ENCODE peak calls at places on chromosomes 12 and 14, in four cellular contexts. M is lower lobe of right lung, P is substantia nigra, U is hepatocyte. X is an unnamed sample.

GRCh38 chr12:91811481-91812287 is 334.0 kb downstream of the BTG1 start:
- DNase-seq in M (peak), P (peak), U (peak), X (peak)

GRCh38 chr12:104462931-104463339 is 6.2 kb downstream of the CHST11 start:
- DNase-seq in P (no peak), U (no peak), M (no peak), X (no peak)

GRCh38 chr14:25904446-25904845 is 693.4 kb downstream of the NOVA1 start:
- DNase-seq in P (no peak), U (no peak), M (no peak), X (no peak)

GRCh38 chr14:32319368-32320049 is 9.6 kb upstream of the AKAP6 start:
- DNase-seq in P (no peak), U (no peak), M (no peak), X (peak)

GRCh38 chr12:115511305-115511704 is 766.2 kb downstream of the MED13L start:
- DNase-seq in M (no peak), U (no peak), P (no peak), X (no peak)

GRCh38 chr12:124874988-124875802 is 11.5 kb upstream of the SCARB1 start:
- DNase-seq in U (no peak), P (no peak), M (no peak), X (no peak)

GRCh38 chr14:70898346-70898745 is 8.9 kb upstream of the PCNX1 start:
- DNase-seq in M (no peak), P (no peak), U (no peak), X (no peak)

GRCh38 chr12:8950702-8951478 is 1.4 kb upstream of the M6PR start:
- DNase-seq in U (no peak), M (no peak), P (no peak), X (no peak)

GRCh38 chr14:54524410-54524809 is 14.7 kb downstream of the CGRRF1 start:
- DNase-seq in M (no peak), P (no peak), U (no peak), X (no peak)

GRCh38 chr12:65956056-65956738 is 131.9 kb downstream of the HMGA2 start:
- DNase-seq in P (no peak), U (no peak), M (no peak), X (no peak)

GRCh38 chr14:99357856-99358390 is 85.9 kb upstream of the BCL11B start:
- DNase-seq in M (no peak), P (no peak), U (no peak), X (no peak)

GRCh38 chr14:99354166-99354875 is 82.3 kb upstream of the BCL11B start:
- DNase-seq in P (no peak), U (no peak), M (no peak), X (no peak)

GRCh38 chr14:99359906-99360305 is 87.9 kb upstream of the BCL11B start:
- DNase-seq in U (no peak), P (no peak), M (no peak), X (no peak)

GRCh38 chr14:99356031-99356430 is 84.0 kb upstream of the BCL11B start:
- DNase-seq in M (no peak), U (no peak), P (no peak), X (no peak)

GRCh38 chr14:99357151-99357550 is 85.2 kb upstream of the BCL11B start:
- DNase-seq in M (no peak), U (no peak), P (no peak), X (no peak)
- H3K27ac ChIP-seq in M (no peak), U (no peak), P (no peak), X (no peak)

DNA sequence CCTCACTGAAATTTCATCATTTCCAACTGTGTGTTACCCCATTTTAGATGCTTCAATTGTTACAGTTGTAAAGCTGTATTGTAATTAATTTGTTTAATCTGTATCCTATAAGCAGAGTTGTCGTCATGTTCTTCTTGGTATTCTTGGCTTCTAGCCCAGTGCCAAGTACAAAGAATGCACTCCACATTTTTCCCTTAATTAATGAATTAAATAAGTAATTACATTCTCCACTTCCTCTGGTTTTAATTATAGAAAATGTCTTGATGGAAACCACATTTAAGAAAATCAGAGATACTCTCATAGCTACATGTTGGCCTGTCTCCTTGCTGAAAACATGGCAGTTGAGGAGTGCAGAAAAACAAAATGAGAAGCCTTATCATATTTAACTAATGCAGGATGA is 749 bp downstream of the DNAI7 start:
- DNase-seq in M (no peak), P (no peak), U (no peak), X (no peak)
- H3K27ac ChIP-seq in M (peak), P (no peak), U (peak), X (no peak)

GRCh38 chr14:66003082-66003740 is 483.0 kb upstream of the CCDC196 start:
- DNase-seq in U (no peak), M (no peak), P (no peak), X (no peak)
- H3K27ac ChIP-seq in U (no peak), M (no peak), P (no peak), X (no peak)

DNA sequence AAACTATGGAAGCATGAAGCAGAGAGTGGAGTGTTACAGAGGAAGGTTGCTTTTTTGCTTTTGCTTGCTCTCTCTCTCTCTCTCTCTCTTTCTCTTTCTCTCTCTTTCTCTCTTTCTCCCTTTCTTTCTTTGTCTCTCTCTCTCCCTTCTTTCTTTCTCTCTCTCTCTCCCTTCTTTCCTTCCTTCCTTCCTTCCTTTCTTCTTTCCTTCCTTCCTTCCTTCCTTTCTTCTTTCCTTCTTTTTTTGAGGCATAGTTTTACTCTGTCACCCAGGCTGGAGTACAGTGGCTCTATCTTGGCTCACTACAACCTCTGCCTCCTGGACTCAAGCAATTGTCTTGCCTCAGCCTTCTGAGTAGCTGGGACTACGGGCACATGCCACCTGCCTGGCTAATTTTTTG is 7.6 kb downstream of the ARHGDIB start:
- DNase-seq in M (no peak), U (no peak), P (no peak), X (no peak)
- H3K27ac ChIP-seq in M (peak), U (no peak), P (no peak), X (no peak)

DNA sequence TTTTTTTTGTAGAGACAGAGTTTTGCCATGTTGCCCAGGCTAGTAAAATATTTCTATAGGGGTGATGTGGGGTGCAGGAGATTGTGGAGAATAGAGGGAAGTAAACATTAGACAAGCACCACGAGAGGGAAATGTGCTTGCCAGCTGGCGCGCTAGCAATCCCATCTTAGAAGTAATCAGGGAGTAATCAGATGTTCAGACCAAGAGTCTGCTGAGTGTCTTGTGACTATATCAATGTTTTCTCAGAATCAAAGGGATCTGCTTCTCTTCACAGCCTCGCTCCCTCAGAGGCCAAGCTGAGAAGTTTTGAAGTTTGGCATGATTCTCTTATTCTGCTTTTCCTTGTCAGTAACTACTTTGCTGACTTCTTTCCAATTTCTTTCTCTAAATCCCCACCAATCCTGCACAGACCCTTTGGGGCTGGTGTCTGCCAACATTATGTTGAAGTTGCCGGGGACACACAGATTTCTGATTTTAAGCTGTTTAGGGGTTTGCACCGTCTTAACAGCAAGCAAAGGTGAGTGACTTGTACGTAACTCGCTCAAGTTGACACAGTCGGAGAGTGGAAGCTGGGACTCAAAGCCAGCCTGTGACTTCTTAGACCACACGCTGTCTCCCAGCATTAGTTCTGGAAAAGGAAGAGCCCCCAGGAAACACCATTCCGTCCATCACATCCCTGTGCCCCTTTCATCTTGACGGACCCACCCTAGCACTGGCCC is 22.0 kb upstream of the TSPAN9 start:
- DNase-seq in P (no peak), M (no peak), U (no peak), X (no peak)
- H3K27ac ChIP-seq in P (no peak), M (no peak), U (peak), X (peak)